ENCODE peak calls at places on chromosomes 16 and 17, in five cellular contexts. V is IMR-90, P is B cell, W is retinal pigment epithelial cell, N is BJ. S is an unnamed sample.

GRCh38 chr17:8019665-8020064 is 17.2 kb downstream of the GUCY2D start:
- DNase-seq in V (peak; percentile 15), P (no peak), W (no peak), N (no peak), S (peak; percentile 8)

GRCh38 chr16:54031107-54031760 is 255.4 kb downstream of the IRX3 start:
- DNase-seq in V (no peak), P (no peak), W (no peak), N (no peak), S (no peak)

GRCh38 chr16:55444754-55445485 is 34.1 kb upstream of the MMP2 start:
- DNase-seq in V (no peak), P (no peak), W (no peak), N (no peak), S (peak; percentile 18)

GRCh38 chr17:45740553-45741330 is 43.4 kb upstream of the CRHR1 start:
- DNase-seq in V (peak; percentile 13), P (peak; percentile 26), W (no peak), N (no peak), S (peak; percentile 39)

GRCh38 chr16:19169081-19169639 is 1.1 kb downstream of the SYT17 start:
- DNase-seq in V (no peak), P (no peak), W (no peak), N (no peak), S (no peak)

GRCh38 chr16:65037558-65037957 is 84.3 kb downstream of the CDH11 start:
- DNase-seq in V (no peak), P (no peak), W (no peak), N (no peak), S (no peak)

GRCh38 chr17:14464741-14465140 is 163.9 kb downstream of the HS3ST3B1 start:
- DNase-seq in V (peak; percentile 70), P (no peak), W (peak; percentile 84), N (peak; percentile 86), S (no peak)

GRCh38 chr17:40491486-40491885 is 9.9 kb downstream of the TNS4 start:
- DNase-seq in V (no peak), P (no peak), W (no peak), N (no peak), S (no peak)

GRCh38 chr16:46986896-46987295 is 13.4 kb upstream of the DNAJA2 start:
- DNase-seq in V (no peak), P (no peak), W (no peak), N (no peak), S (no peak)

GRCh38 chr17:14748036-14748715 is 447.3 kb downstream of the HS3ST3B1 start:
- DNase-seq in V (no peak), P (no peak), W (no peak), N (no peak), S (peak; percentile 19)

GRCh38 chr17:46264456-46265198 is 30.3 kb upstream of the LRRC37A start:
- DNase-seq in V (peak; percentile 92), P (no peak), W (peak; percentile 76), N (peak; percentile 68), S (no peak)

GRCh38 chr17:50899005-50899460 is 32.9 kb upstream of the TOB1 start:
- DNase-seq in V (no peak), P (no peak), W (no peak), N (no peak), S (no peak)

GRCh38 chr16:76038097-76038496 is 239.1 kb upstream of the CNTNAP4 start:
- DNase-seq in V (no peak), P (no peak), W (no peak), N (no peak), S (no peak)

GRCh38 chr16:4389051-4389955 is 17.7 kb downstream of the VASN start:
- DNase-seq in V (no peak), P (no peak), W (no peak), N (no peak), S (no peak)
- TF ChIP-seq CTCF in V (no peak), P (no peak), W (no peak), N (no peak), S (no peak)

GRCh38 chr16:84614075-84614474 is 3.8 kb downstream of the COTL1 start:
- DNase-seq in V (peak; percentile 48), P (no peak), W (no peak), N (no peak), S (no peak)
- TF ChIP-seq CTCF in V (no peak), P (no peak), W (no peak), N (no peak), S (no peak)

DNA sequence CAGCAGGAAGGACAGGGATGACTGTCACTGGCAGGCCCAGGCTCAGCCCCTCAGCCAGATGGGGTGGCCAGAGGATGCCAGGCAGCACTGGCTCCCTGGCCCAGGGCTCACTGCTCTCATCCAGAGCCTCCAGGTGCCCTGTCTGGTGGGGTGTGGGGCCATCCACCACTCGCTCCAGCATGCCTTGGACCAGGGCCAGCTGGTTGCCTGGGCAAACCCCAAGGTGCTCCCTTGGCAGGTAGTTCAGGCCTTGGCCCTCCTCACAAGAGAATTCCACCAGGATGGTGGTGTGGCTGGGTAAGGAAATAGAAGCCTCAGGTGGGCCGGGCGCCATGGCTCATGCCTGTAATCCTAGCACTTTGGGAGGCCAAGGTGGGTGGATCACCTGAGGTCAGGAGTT is 29.4 kb downstream of the LGALS9 start:
- DNase-seq in V (no peak), P (no peak), W (no peak), N (no peak), S (no peak)
- TF ChIP-seq CTCF in V (no peak), P (no peak), W (no peak), N (no peak), S (no peak)

GRCh38 chr16:12341423-12341822 is 364.9 kb downstream of the SNX29 start:
- DNase-seq in V (peak; percentile 75), P (peak; percentile 36), W (no peak), N (peak; percentile 30), S (no peak)
- TF ChIP-seq CTCF in V (peak; percentile 44), P (no peak), W (no peak), N (peak; percentile 13), S (no peak)

GRCh38 chr17:64230551-64231408 is 32.3 kb downstream of the TEX2 start:
- DNase-seq in V (peak; percentile 97), P (no peak), W (peak; percentile 72), N (peak; percentile 96), S (no peak)
- TF ChIP-seq CTCF in V (no peak), P (no peak), W (no peak), N (no peak), S (no peak)

GRCh38 chr17:146983-147761 is 9.8 kb downstream of the SCGB1C2 start:
- DNase-seq in V (no peak), P (peak; percentile 9), W (no peak), N (no peak), S (no peak)
- TF ChIP-seq CTCF in V (no peak), P (no peak), W (no peak), N (no peak), S (no peak)

DNA sequence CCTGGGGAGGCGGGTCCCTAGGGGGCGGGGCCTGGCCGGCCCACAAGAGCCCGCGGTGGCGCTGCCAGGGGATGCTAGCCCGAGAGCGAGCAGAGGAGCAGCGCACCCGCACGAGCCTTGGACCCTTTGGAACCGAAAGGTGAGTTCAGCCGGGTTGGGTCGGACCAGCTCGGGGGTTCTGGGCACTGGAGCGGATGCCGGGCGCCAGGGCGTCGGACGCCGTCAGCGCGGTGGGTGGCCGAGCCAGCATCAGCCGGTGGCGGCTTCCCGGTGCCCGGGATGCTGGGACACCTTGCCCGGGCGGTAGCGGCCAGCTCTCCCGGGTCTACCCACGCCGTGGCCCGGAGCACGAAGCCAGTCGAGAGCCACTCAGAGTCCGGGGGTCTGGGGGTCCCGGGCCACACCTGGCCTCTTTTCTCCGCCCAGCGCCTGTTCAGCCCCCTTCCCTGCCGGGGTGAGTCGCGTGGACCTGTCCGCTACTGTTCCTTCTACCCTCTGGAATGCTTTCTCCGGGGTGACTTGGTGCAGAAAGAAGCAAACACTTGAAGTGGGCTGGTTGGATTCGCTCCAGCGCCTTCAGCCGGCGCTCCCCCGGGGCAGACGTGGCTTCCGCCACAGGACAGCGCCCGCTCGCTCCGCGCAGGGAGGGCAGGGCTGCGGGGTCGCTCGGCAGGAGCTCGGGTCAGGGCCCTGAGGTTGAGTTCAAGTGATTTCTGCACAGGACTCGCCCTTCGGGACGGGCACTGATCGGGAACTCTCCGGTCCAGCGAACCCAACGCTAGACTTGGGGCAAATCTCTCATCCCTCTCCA is at the start of gene SCNN1G:
- DNase-seq in V (no peak), P (no peak), W (no peak), N (no peak), S (peak; percentile 16)
- TF ChIP-seq CTCF in V (no peak), P (peak; percentile 73), W (no peak), N (no peak), S (no peak)

GRCh38 chr16:6725634-6726331 is 606.9 kb upstream of the RBFOX1 start:
- DNase-seq in V (no peak), P (no peak), W (no peak), N (no peak), S (no peak)
- TF ChIP-seq CTCF in V (no peak), P (no peak), W (no peak), N (no peak), S (no peak)

GRCh38 chr17:37300683-37301082 is 75.1 kb upstream of the C17orf78 start:
- DNase-seq in V (no peak), P (no peak), W (no peak), N (no peak), S (no peak)

GRCh38 chr17:37293770-37294169 is 82.0 kb upstream of the C17orf78 start:
- DNase-seq in V (no peak), P (no peak), W (no peak), N (no peak), S (no peak)

GRCh38 chr17:37294888-37295287 is 80.9 kb upstream of the C17orf78 start:
- DNase-seq in V (no peak), P (no peak), W (no peak), N (no peak), S (no peak)

GRCh38 chr17:37301288-37301687 is 74.5 kb upstream of the C17orf78 start:
- DNase-seq in V (peak; percentile 17), P (no peak), W (no peak), N (no peak), S (no peak)

GRCh38 chr17:37299257-37299985 is 76.4 kb upstream of the C17orf78 start:
- DNase-seq in V (no peak), P (no peak), W (no peak), N (no peak), S (no peak)
- TF ChIP-seq CTCF in V (no peak), P (no peak), W (no peak), N (no peak), S (no peak)